ENCODE peak calls at places on chromosomes 5 and 9, in seven cellular contexts. W is PC-3, X is neural progenitor cell, R is HCT116, M is GM23248, O is hepatocyte, Y is OCI-LY7. J is an unnamed sample.

GRCh38 chr9:103522409-103522808 is 527.3 kb downstream of the CYLC2 start:
- DNase-seq in R (no peak), M (no peak), X (no peak), Y (no peak), W (no peak), O (no peak), J (no peak)

GRCh38 chr9:3455088-3455487 is 70.7 kb downstream of the RFX3 start:
- DNase-seq in W (no peak), O (no peak), Y (no peak), X (no peak), R (no peak), M (no peak), J (no peak)

GRCh38 chr9:76646249-76646648 is 118.0 kb upstream of the PCA3 start:
- DNase-seq in M (peak), Y (no peak), O (no peak), W (no peak), R (no peak), X (no peak), J (no peak)

GRCh38 chr9:74282526-74283253 is 214.4 kb upstream of the RORB start:
- DNase-seq in O (no peak), W (no peak), Y (no peak), R (no peak), M (no peak), X (no peak), J (peak)

GRCh38 chr9:8552732-8553131 is 753.2 kb upstream of the DMAC1 start:
- DNase-seq in Y (no peak), M (no peak), O (no peak), X (no peak), R (no peak), W (no peak), J (no peak)

GRCh38 chr9:83649080-83649479 is 26.1 kb downstream of the IDNK start:
- DNase-seq in W (peak), Y (peak), M (peak), X (peak), R (peak), O (peak), J (peak)

GRCh38 chr5:32790411-32790951 is 79.4 kb downstream of the NPR3 start:
- DNase-seq in X (no peak), M (peak), Y (no peak), O (no peak), W (no peak), R (no peak), J (no peak)

GRCh38 chr5:63794296-63794695 is 167.9 kb downstream of the HTR1A start:
- DNase-seq in Y (no peak), X (no peak), R (no peak), O (no peak), W (no peak), M (no peak), J (no peak)

GRCh38 chr5:158755971-158756370 is 343.7 kb downstream of the EBF1 start:
- DNase-seq in W (no peak), Y (no peak), X (no peak), O (no peak), M (peak), R (no peak), J (no peak)

GRCh38 chr5:142506046-142506445 is 179.8 kb downstream of the FGF1 start:
- DNase-seq in M (peak), X (no peak), W (peak), R (no peak), Y (no peak), O (no peak), J (no peak)

GRCh38 chr9:16030513-16031185 is 477.8 kb downstream of the CCDC171 start:
- DNase-seq in Y (no peak), W (peak), O (no peak), X (no peak), R (peak), M (peak), J (peak)

GRCh38 chr5:81779125-81779934 is 28.4 kb upstream of the SSBP2 start:
- DNase-seq in M (peak), X (no peak), O (no peak), W (peak), Y (peak), R (no peak), J (peak)

GRCh38 chr5:140182803-140183367 is 7.9 kb downstream of the CYSTM1 start:
- DNase-seq in Y (no peak), R (no peak), W (no peak), X (peak), M (peak), O (peak), J (no peak)

GRCh38 chr5:171355302-171355724 is 32.3 kb upstream of the NPM1 start:
- DNase-seq in R (no peak), W (no peak), X (no peak), M (no peak), Y (no peak), O (no peak), J (peak)

GRCh38 chr5:89265511-89266169 is 382.7 kb upstream of the MEF2C start:
- DNase-seq in Y (no peak), W (peak), O (no peak), R (no peak), M (peak), X (no peak), J (no peak)

GRCh38 chr9:33166263-33167083 is 663 bp downstream of the B4GALT1 start:
- DNase-seq in Y (peak), R (no peak), X (peak), O (peak), W (no peak), M (peak), J (peak)

GRCh38 chr5:2701592-2701991 is 49.9 kb downstream of the IRX2 start:
- DNase-seq in M (no peak), R (no peak), W (no peak), Y (no peak), O (no peak), X (no peak), J (no peak)

GRCh38 chr5:83927140-83927733 is 206.6 kb upstream of the HAPLN1 start:
- DNase-seq in M (peak), R (peak), W (peak), X (peak), Y (peak), O (peak), J (peak)

GRCh38 chr5:155728146-155728856 is 598.7 kb upstream of the SGCD start:
- DNase-seq in R (no peak), W (no peak), O (peak), X (peak), M (peak), Y (no peak), J (no peak)

GRCh38 chr5:134240421-134240962 is 14.6 kb upstream of the PPP2CA start:
- DNase-seq in Y (no peak), O (peak), M (peak), X (peak), W (peak), R (no peak), J (no peak)

GRCh38 chr5:95725937-95726810 is 5.0 kb upstream of the RHOBTB3 start:
- DNase-seq in Y (no peak), X (no peak), M (peak), O (no peak), R (no peak), W (no peak), J (peak)

GRCh38 chr9:70806872-70807271 is 314.5 kb downstream of the TRPM3 start:
- DNase-seq in M (no peak), O (no peak), Y (no peak), W (no peak), R (no peak), X (no peak), J (no peak)

GRCh38 chr5:71475788-71476384 is 20.4 kb downstream of the BDP1 start:
- DNase-seq in R (no peak), M (peak), Y (peak), W (peak), X (peak), O (peak), J (peak)

GRCh38 chr9:17004500-17004899 is 130.3 kb upstream of the CNTLN start:
- DNase-seq in O (no peak), X (no peak), Y (no peak), W (no peak), M (peak), R (no peak), J (no peak)

GRCh38 chr9:93452710-93453046 is 703 bp downstream of the FAM120AOS start:
- DNase-seq in M (peak), X (peak), O (peak), Y (no peak), W (peak), R (no peak), J (peak)

GRCh38 chr9:1709347-1709746 is 305.8 kb upstream of the SMARCA2 start:
- DNase-seq in W (peak), O (no peak), Y (peak), R (no peak), X (peak), M (peak), J (no peak)

GRCh38 chr5:43623048-43623447 is 20.1 kb downstream of the NNT start:
- DNase-seq in X (no peak), R (no peak), Y (no peak), M (no peak), O (no peak), W (no peak), J (no peak)

GRCh38 chr9:14309403-14309802 is 4.5 kb downstream of the NFIB start:
- DNase-seq in R (no peak), Y (no peak), O (no peak), W (peak), X (no peak), M (no peak), J (no peak)

GRCh38 chr5:143685416-143685815 is 126.5 kb upstream of the HMHB1 start:
- DNase-seq in Y (peak), M (peak), W (peak), O (no peak), R (no peak), X (no peak), J (peak)

GRCh38 chr5:102763734-102764133 is 8.6 kb downstream of the PAM start:
- DNase-seq in O (no peak), X (no peak), R (no peak), Y (no peak), M (no peak), W (no peak), J (no peak)

GRCh38 chr5:171445910-171446516 is 26.6 kb downstream of the FGF18 start:
- DNase-seq in Y (no peak), R (no peak), O (no peak), W (no peak), X (no peak), M (peak), J (no peak)

GRCh38 chr5:5043346-5043745 is 96.8 kb upstream of the ADAMTS16 start:
- DNase-seq in X (no peak), O (no peak), R (no peak), Y (no peak), W (no peak), M (no peak), J (no peak)

GRCh38 chr9:19372576-19372975 is 7.5 kb downstream of the RPS6 start:
- DNase-seq in O (no peak), R (no peak), X (no peak), W (no peak), Y (no peak), M (no peak), J (no peak)

GRCh38 chr5:2724031-2724581 is 27.4 kb downstream of the IRX2 start:
- DNase-seq in X (no peak), M (no peak), W (no peak), R (no peak), Y (no peak), O (no peak), J (no peak)

GRCh38 chr5:178182158-178182876 is 4.9 kb downstream of the GMCL2 start:
- DNase-seq in W (peak), X (no peak), M (no peak), Y (peak), R (no peak), O (no peak), J (no peak)

GRCh38 chr9:76868897-76869296 is 37.0 kb downstream of the PRUNE2 start:
- DNase-seq in R (no peak), X (peak), Y (no peak), W (no peak), M (peak), O (no peak), J (no peak)

GRCh38 chr5:36300927-36301540 is 668 bp downstream of the RANBP3L start:
- DNase-seq in O (peak), R (no peak), Y (no peak), W (peak), X (no peak), M (peak), J (peak)

GRCh38 chr5:80933061-80933460 is 27.1 kb upstream of the RASGRF2 start:
- DNase-seq in Y (no peak), M (peak), O (no peak), W (no peak), R (no peak), X (no peak), J (no peak)

GRCh38 chr5:197892-198489 is 6.7 kb downstream of the LRRC14B start:
- DNase-seq in W (no peak), Y (no peak), M (no peak), X (no peak), R (no peak), O (no peak), J (peak)

GRCh38 chr9:129028192-129028966 is at the start of gene SH3GLB2:
- DNase-seq in X (peak), W (peak), O (peak), R (peak), Y (peak), M (peak), J (peak)

GRCh38 chr5:34488984-34489383 is 167.1 kb upstream of the RAI14 start:
- DNase-seq in M (no peak), Y (no peak), W (peak), O (no peak), X (no peak), R (no peak), J (no peak)

GRCh38 chr5:34487956-34488355 is 168.2 kb upstream of the RAI14 start:
- DNase-seq in M (peak), Y (no peak), W (no peak), X (no peak), O (no peak), R (no peak), J (no peak)

GRCh38 chr5:34486160-34486765 is 169.9 kb upstream of the RAI14 start:
- DNase-seq in M (peak), O (peak), R (peak), X (peak), W (peak), Y (peak), J (peak)

GRCh38 chr5:34486808-34487201 is 169.3 kb upstream of the RAI14 start:
- DNase-seq in O (no peak), Y (no peak), X (no peak), W (no peak), R (no peak), M (no peak), J (no peak)

DNA sequence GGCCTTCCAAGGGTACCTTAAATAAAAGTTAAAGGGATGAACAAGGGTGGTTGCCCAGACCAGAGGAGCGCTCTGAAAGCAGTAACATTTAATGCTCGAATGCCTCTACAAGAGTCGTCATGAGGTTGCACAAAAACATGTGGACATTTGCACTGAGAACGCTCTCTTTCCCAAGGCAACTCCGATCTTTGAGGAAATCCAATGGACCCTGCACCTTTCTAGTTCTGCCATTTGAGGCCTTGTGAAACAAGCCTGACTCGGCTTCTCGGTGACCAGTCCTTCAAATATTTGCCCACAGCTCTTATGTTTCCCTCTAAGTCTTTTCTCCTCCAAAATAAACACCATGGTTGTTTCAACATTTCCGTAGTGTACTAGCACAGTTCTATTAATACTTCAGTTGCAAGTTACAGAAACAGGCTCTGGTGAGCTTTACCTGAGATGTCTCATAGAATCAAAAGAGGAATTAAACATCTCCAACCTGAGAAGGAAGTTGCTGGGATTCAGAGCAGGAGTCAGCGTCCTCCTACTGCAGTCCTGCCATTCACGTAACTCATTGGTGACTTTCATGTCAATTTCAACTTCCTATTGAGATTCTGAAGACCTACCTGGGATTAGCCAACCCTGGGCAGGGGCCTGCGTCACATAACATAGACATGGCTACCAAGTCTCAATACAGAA is 168.8 kb upstream of the RAI14 start:
- DNase-seq in X (no peak), M (peak), Y (no peak), W (peak), O (peak), R (no peak), J (no peak)
- TF ChIP-seq EZH2phosphoT487 in X (no peak), M (no peak), Y (no peak), W (no peak), O (no peak), R (no peak), J (no peak)

GRCh38 chr9:136832581-136832980 is 9.7 kb upstream of the AJM1 start:
- DNase-seq in O (no peak), W (no peak), Y (no peak), X (no peak), M (no peak), R (no peak), J (no peak)
- TF ChIP-seq EZH2phosphoT487 in O (no peak), W (no peak), Y (no peak), X (no peak), M (no peak), R (no peak), J (no peak)

GRCh38 chr5:108481355-108481931 is 99.5 kb upstream of the FBXL17 start:
- DNase-seq in O (peak), X (peak), M (peak), W (peak), Y (peak), R (peak), J (peak)

GRCh38 chr5:108487951-108488350 is 106.1 kb upstream of the FBXL17 start:
- DNase-seq in R (no peak), M (peak), Y (no peak), O (no peak), X (no peak), W (no peak), J (no peak)

DNA sequence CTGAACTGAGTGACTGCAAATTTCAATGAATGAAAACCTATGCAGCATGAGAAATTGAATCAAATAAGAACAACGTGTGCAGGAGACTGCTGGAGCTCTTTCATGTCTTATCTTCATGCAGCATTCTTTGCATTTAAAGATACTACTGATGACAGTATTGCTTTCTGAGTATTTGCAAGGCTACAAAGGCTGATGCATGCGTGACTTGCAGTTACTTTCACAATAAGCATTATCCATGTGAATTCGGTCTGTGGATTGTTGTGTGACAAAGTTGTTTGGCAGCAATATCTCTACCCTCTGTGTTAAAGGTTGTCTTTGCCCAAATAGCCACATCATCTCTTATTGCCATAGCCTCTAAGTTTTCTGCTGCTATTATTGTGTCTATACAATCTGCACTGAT is 102.1 kb upstream of the FBXL17 start:
- DNase-seq in R (no peak), M (no peak), O (no peak), W (no peak), X (no peak), Y (no peak), J (no peak)
- TF ChIP-seq EZH2phosphoT487 in R (no peak), M (no peak), O (no peak), W (no peak), X (no peak), Y (no peak), J (no peak)

GRCh38 chr5:123755587-123756324 is 243.8 kb downstream of the CSNK1G3 start:
- DNase-seq in O (no peak), W (peak), R (no peak), Y (no peak), X (no peak), M (peak), J (no peak)
- TF ChIP-seq EZH2phosphoT487 in O (no peak), W (no peak), R (no peak), Y (no peak), X (no peak), M (no peak), J (no peak)

GRCh38 chr9:134065720-134066419 is 2.0 kb downstream of the BRD3 start:
- DNase-seq in R (no peak), O (peak), M (peak), W (peak), Y (peak), X (peak), J (no peak)
- TF ChIP-seq EZH2phosphoT487 in R (no peak), O (no peak), M (no peak), W (no peak), Y (no peak), X (no peak), J (no peak)

GRCh38 chr5:56322592-56322991 is 89.5 kb upstream of the ANKRD55 start:
- DNase-seq in R (no peak), O (no peak), W (no peak), M (no peak), X (no peak), Y (no peak), J (no peak)
- TF ChIP-seq EZH2phosphoT487 in R (no peak), O (no peak), W (no peak), M (no peak), X (no peak), Y (no peak), J (no peak)

DNA sequence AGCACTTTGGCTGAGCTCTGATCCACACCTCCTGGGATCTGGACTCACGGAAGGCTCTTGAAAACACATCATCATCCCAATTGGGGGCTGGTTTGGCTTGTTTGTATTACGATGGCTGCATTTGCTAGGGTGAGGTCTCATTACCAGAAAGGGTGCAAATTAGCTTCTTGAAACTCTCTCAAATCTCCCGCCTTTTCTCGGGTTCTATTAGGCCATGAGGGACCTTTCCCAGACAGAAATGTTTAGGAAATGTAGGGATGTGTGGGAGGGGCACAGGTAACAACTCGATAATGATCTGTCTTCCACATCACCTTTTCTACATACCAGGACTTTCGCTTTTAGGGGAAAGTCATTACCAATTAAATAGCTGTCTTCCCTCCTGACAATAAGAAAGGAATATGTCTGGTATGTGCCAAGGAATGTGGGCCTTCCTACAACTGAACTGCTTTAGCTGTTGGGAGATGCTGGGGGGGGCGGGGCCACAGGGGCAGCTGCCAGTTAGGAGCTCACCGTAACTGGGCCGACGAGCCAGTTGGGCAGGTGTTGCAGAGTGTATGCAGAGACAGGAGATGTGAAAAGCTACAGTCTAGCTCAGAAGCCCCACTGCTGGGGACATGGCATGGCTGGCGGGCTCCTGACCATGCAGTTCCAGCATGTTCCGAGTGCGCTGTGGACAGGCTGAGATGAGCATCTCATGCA is 71.2 kb downstream of the AK8 start:
- DNase-seq in X (peak), R (no peak), M (no peak), W (peak), Y (no peak), O (peak), J (no peak)
- TF ChIP-seq EZH2phosphoT487 in X (no peak), R (no peak), M (no peak), W (no peak), Y (no peak), O (no peak), J (no peak)

GRCh38 chr9:99162759-99163364 is 57.9 kb downstream of the TGFBR1 start:
- DNase-seq in R (peak), Y (peak), O (peak), M (peak), X (peak), W (peak), J (peak)
- TF ChIP-seq EZH2phosphoT487 in R (no peak), Y (no peak), O (no peak), M (no peak), X (no peak), W (no peak), J (no peak)

DNA sequence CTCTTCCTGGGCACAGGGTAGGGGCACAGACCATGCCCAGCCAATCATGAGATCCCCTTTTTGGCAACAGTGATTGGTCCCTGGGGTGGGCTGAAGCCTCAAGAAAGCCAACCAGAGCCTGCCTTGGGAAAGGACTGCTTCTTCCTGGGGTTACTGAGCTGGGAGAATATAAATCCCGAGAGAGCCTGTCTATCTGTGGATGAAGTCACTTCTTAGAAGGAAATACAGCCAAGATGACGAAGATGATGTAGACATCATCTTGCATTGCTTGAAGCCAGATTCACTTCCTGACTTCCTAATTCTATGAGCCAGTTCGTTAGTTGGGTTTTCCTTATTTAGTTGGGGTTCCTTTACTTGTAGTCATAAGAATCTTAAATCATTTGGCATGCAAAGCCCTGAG is 50.1 kb upstream of the PWWP2A start:
- DNase-seq in Y (no peak), X (no peak), M (peak), R (no peak), W (no peak), O (no peak), J (no peak)
- TF ChIP-seq EZH2phosphoT487 in Y (no peak), X (no peak), M (no peak), R (no peak), W (no peak), O (no peak), J (no peak)